ENCODE peak calls at places on chromosomes 5 and 9, in four cellular contexts. I, R, E and M are unnamed samples.
A peak's percentile ranks its signal among the peaks of the same experiment; 100 is the strongest.

GRCh38 chr9:126398403-126399058 is 71.9 kb downstream of the MVB12B start:
- DNase-seq in I (peak; percentile 17), R (peak; percentile 37), E (peak; percentile 93), M (peak; percentile 88)

GRCh38 chr5:128546658-128547281 is 8.7 kb upstream of the FBN2 start:
- DNase-seq in R (no peak), I (no peak), E (no peak), M (no peak)

GRCh38 chr5:115424030-115424429 is 120.5 kb downstream of the FEM1C start:
- DNase-seq in E (no peak), R (no peak), I (no peak), M (no peak)

GRCh38 chr5:37665272-37665671 is 174.6 kb downstream of the GDNF start:
- DNase-seq in I (peak; percentile 40), R (no peak), E (no peak), M (no peak)

GRCh38 chr9:126773004-126773607 is 31.7 kb upstream of the ZBTB43 start:
- DNase-seq in I (no peak), R (peak; percentile 32), E (peak; percentile 40), M (peak; percentile 65)

GRCh38 chr9:121649476-121650219 is 1.8 kb upstream of the DAB2IP start:
- DNase-seq in R (no peak), E (no peak), I (no peak), M (no peak)

GRCh38 chr9:93677641-93678136 is 101.3 kb downstream of the PHF2 start:
- DNase-seq in E (peak; percentile 4), I (no peak), R (no peak), M (no peak)

GRCh38 chr9:108708448-108708847 is 147.3 kb downstream of the ACTL7B start:
- DNase-seq in E (no peak), I (no peak), R (no peak), M (no peak)

GRCh38 chr9:131740898-131741297 is 1.0 kb upstream of the RAPGEF1 start:
- DNase-seq in E (no peak), I (no peak), R (no peak), M (no peak)

GRCh38 chr5:58148366-58148765 is 311.5 kb downstream of the PLK2 start:
- DNase-seq in R (no peak), E (no peak), I (no peak), M (no peak)

GRCh38 chr5:38290028-38290653 is 31.8 kb downstream of the EGFLAM start:
- DNase-seq in R (no peak), E (no peak), I (no peak), M (no peak)

GRCh38 chr5:67012241-67012640 is 184.4 kb downstream of the CD180 start:
- DNase-seq in I (no peak), E (no peak), R (no peak), M (no peak)

GRCh38 chr5:53019320-53019719 is 30.2 kb downstream of the ITGA2 start:
- DNase-seq in R (peak; percentile 86), I (no peak), E (no peak), M (no peak)

GRCh38 chr9:34989946-34990635 is 546 bp downstream of the DNAJB5 start:
- DNase-seq in E (peak; percentile 74), R (no peak), I (no peak), M (peak; percentile 68)

GRCh38 chr5:72183231-72183630 is 76.0 kb downstream of the MAP1B start:
- DNase-seq in E (no peak), R (no peak), I (no peak), M (no peak)

GRCh38 chr9:131701434-131701781 is 38.5 kb downstream of the RAPGEF1 start:
- DNase-seq in I (no peak), E (no peak), R (no peak), M (no peak)

GRCh38 chr9:112296929-112297328 is 36.5 kb downstream of the PTBP3 start:
- DNase-seq in E (no peak), R (no peak), I (no peak), M (no peak)

GRCh38 chr5:93303291-93303691 is 277.7 kb downstream of the NR2F1-AS1 start:
- DNase-seq in R (no peak), I (no peak), E (no peak), M (no peak)

GRCh38 chr5:73460133-73460532 is 11.6 kb upstream of the FOXD1 start:
- DNase-seq in E (no peak), I (no peak), R (no peak), M (no peak)

GRCh38 chr5:135829681-135830383 is 4.6 kb upstream of the SLC25A48 start:
- DNase-seq in E (peak; percentile 84), I (peak; percentile 14), R (peak; percentile 20), M (peak; percentile 82)

GRCh38 chr9:76023715-76024195 is 133.3 kb downstream of the PCSK5 start:
- DNase-seq in I (no peak), R (peak; percentile 82), E (no peak), M (no peak)

GRCh38 chr9:130535818-130536521 is 43.4 kb upstream of the FUBP3 start:
- DNase-seq in R (peak; percentile 25), E (no peak), I (no peak), M (no peak)

GRCh38 chr9:77595426-77596051 is 52.6 kb downstream of the GNA14 start:
- DNase-seq in E (no peak), R (no peak), I (no peak), M (no peak)

GRCh38 chr5:132422720-132423442 is 53.4 kb downstream of the SLC22A5 start:
- DNase-seq in E (no peak), I (no peak), R (peak; percentile 81), M (no peak)

GRCh38 chr9:61669352-61669751 is 479.5 kb downstream of the SPATA31A7 start:
- DNase-seq in R (no peak), I (no peak), E (no peak), M (no peak)

GRCh38 chr5:132099905-132100304 is 26.3 kb downstream of the CSF2 start:
- DNase-seq in E (no peak), I (no peak), R (no peak), M (no peak)

GRCh38 chr9:4297795-4298254 is 2.0 kb downstream of the GLIS3 start:
- DNase-seq in E (peak; percentile 68), R (peak; percentile 39), I (peak; percentile 51), M (peak; percentile 40)

GRCh38 chr9:89808801-89809200 is 204.0 kb downstream of the GADD45G start:
- DNase-seq in I (no peak), E (no peak), R (no peak), M (no peak)

GRCh38 chr5:171757853-171758535 is 27.6 kb upstream of the SMIM23 start:
- DNase-seq in I (peak; percentile 86), R (peak; percentile 30), E (no peak), M (no peak)

GRCh38 chr5:113188454-113188853 is 211.9 kb downstream of the DCP2 start:
- DNase-seq in I (no peak), E (no peak), R (no peak), M (no peak)

GRCh38 chr5:75536694-75537360 is 25.1 kb downstream of the POLK start:
- DNase-seq in R (no peak), I (no peak), E (no peak), M (peak; percentile 8)